ENCODE peak calls at places on chromosomes 13 and 19, in eight cellular contexts. Z is amniotic stem cell, K is body of pancreas, I is NB4, W is SW 1271, B is fibroblast of mammary gland, L is adrenal gland, H is T-helper 2 cell. R is an unnamed sample.

GRCh38 chr19:19747357-19748220 is 14.7 kb upstream of the ZNF14 start:
- DNase-seq in Z (no peak), K (no peak), I (no peak), W (no peak), B (no peak), L (no peak), H (no peak), R (no peak)

GRCh38 chr13:81140675-81141074 is 799.7 kb upstream of the SPRY2 start:
- DNase-seq in Z (no peak), K (no peak), I (no peak), W (no peak), B (no peak), L (no peak), H (no peak), R (no peak)

GRCh38 chr19:15508035-15508710 is at the start of gene CYP4F22:
- DNase-seq in Z (no peak), K (no peak), I (no peak), W (no peak), B (no peak), L (no peak), H (no peak), R (no peak)

GRCh38 chr13:77343841-77344240 is 16.9 kb upstream of the MYCBP2 start:
- DNase-seq in Z (no peak), K (no peak), I (no peak), W (no peak), B (no peak), L (no peak), H (no peak), R (no peak)

GRCh38 chr13:110445183-110445582 is 116.3 kb downstream of the RAB20 start:
- DNase-seq in Z (no peak), K (no peak), I (peak; percentile 89), W (no peak), B (peak; percentile 96), L (no peak), H (no peak), R (no peak)

GRCh38 chr13:57633950-57634828 is 2.6 kb downstream of the PCDH17 start:
- DNase-seq in Z (no peak), K (peak; percentile 8), I (no peak), W (no peak), B (no peak), L (peak; percentile 19), H (no peak), R (no peak)

GRCh38 chr13:99028890-99029289 is 51.0 kb upstream of the DOCK9 start:
- DNase-seq in Z (no peak), K (no peak), I (peak; percentile 36), W (no peak), B (no peak), L (no peak), H (peak; percentile 14), R (peak; percentile 45)

GRCh38 chr13:20798027-20798426 is 24.3 kb upstream of the EEF1AKMT1 start:
- DNase-seq in Z (no peak), K (no peak), I (peak; percentile 34), W (no peak), B (no peak), L (no peak), H (no peak), R (no peak)

GRCh38 chr13:48410199-48410598 is 2.7 kb downstream of the LPAR6 start:
- DNase-seq in Z (no peak), K (no peak), I (no peak), W (no peak), B (no peak), L (no peak), H (no peak), R (no peak)

GRCh38 chr19:34259367-34259865 is 5.1 kb downstream of the GARRE1 start:
- DNase-seq in Z (no peak), K (no peak), I (no peak), W (no peak), B (peak; percentile 44), L (no peak), H (no peak), R (no peak)

GRCh38 chr19:50399368-50399745 is 15.2 kb downstream of the POLD1 start:
- DNase-seq in Z (no peak), K (no peak), I (no peak), W (no peak), B (no peak), L (no peak), H (no peak), R (no peak)

GRCh38 chr19:41422955-41423354 is 4.2 kb downstream of the B3GNT8 start:
- DNase-seq in Z (no peak), K (no peak), I (no peak), W (no peak), B (no peak), L (no peak), H (no peak), R (no peak)

GRCh38 chr19:5036733-5037681 is 68.1 kb downstream of the KDM4B start:
- DNase-seq in Z (peak; percentile 52), K (no peak), I (no peak), W (no peak), B (no peak), L (no peak), H (no peak), R (no peak)

GRCh38 chr13:41284512-41285288 is 21.3 kb upstream of the MTRF1 start:
- DNase-seq in Z (peak; percentile 80), K (no peak), I (no peak), W (peak; percentile 40), B (peak; percentile 93), L (no peak), H (no peak), R (no peak)

GRCh38 chr19:22052644-22053013 is 345 bp downstream of the ZNF257 start:
- DNase-seq in Z (no peak), K (no peak), I (no peak), W (no peak), B (no peak), L (peak; percentile 12), H (peak; percentile 5), R (peak; percentile 19)

GRCh38 chr13:35771898-35772297 is 295.4 kb upstream of the MAB21L1 start:
- DNase-seq in Z (peak; percentile 83), K (no peak), I (no peak), W (peak; percentile 21), B (peak; percentile 85), L (no peak), H (no peak), R (no peak)

GRCh38 chr19:33520844-33521479 is 629 bp downstream of the PEPD start:
- DNase-seq in Z (no peak), K (no peak), I (no peak), W (no peak), B (no peak), L (no peak), H (no peak), R (no peak)

GRCh38 chr19:4991538-4991937 is 22.6 kb downstream of the KDM4B start:
- DNase-seq in Z (no peak), K (no peak), I (no peak), W (no peak), B (no peak), L (no peak), H (no peak), R (no peak)

GRCh38 chr13:111460548-111461444 is 140.4 kb downstream of the TEX29 start:
- DNase-seq in Z (peak; percentile 27), K (peak; percentile 59), I (peak; percentile 43), W (no peak), B (peak; percentile 50), L (no peak), H (no peak), R (peak; percentile 3)

GRCh38 chr13:24747248-24748151 is 16.5 kb upstream of the RNF17 start:
- DNase-seq in Z (no peak), K (no peak), I (peak; percentile 40), W (no peak), B (no peak), L (no peak), H (no peak), R (no peak)

GRCh38 chr19:15293751-15294505 is 38.4 kb downstream of the BRD4 start:
- DNase-seq in Z (no peak), K (no peak), I (no peak), W (no peak), B (peak; percentile 58), L (no peak), H (no peak), R (no peak)

GRCh38 chr13:108895220-108895704 is 265.9 kb downstream of the MYO16 start:
- DNase-seq in Z (peak; percentile 51), K (peak; percentile 19), I (peak; percentile 56), W (no peak), B (peak; percentile 71), L (no peak), H (no peak), R (peak; percentile 35)

GRCh38 chr13:68023838-68024581 is 793.9 kb upstream of the PCDH9 start:
- DNase-seq in Z (no peak), K (no peak), I (no peak), W (no peak), B (no peak), L (no peak), H (no peak), R (no peak)

GRCh38 chr19:40492274-40492673 is 25.5 kb downstream of the SPTBN4 start:
- DNase-seq in Z (no peak), K (no peak), I (no peak), W (no peak), B (no peak), L (no peak), H (no peak), R (no peak)

GRCh38 chr19:16200038-16200775 is 2.5 kb downstream of the AP1M1 start:
- DNase-seq in Z (no peak), K (no peak), I (peak; percentile 61), W (no peak), B (peak; percentile 74), L (no peak), H (no peak), R (no peak)

GRCh38 chr13:20637811-20638210 is 65.7 kb upstream of the IL17D start:
- DNase-seq in Z (no peak), K (no peak), I (no peak), W (no peak), B (no peak), L (no peak), H (no peak), R (no peak)

GRCh38 chr13:51067376-51068125 is 43.5 kb downstream of the C13orf42 start:
- DNase-seq in Z (no peak), K (no peak), I (no peak), W (no peak), B (no peak), L (no peak), H (no peak), R (no peak)

GRCh38 chr13:25421602-25422001 is 49.8 kb downstream of the ATP8A2 start:
- DNase-seq in Z (no peak), K (no peak), I (no peak), W (no peak), B (no peak), L (no peak), H (no peak), R (no peak)

GRCh38 chr13:32354040-32354439 is 38.7 kb downstream of the BRCA2 start:
- DNase-seq in Z (no peak), K (no peak), I (no peak), W (no peak), B (no peak), L (no peak), H (no peak), R (peak; percentile 11)

GRCh38 chr13:50136678-50137077 is 121.4 kb downstream of the KCNRG start:
- DNase-seq in Z (no peak), K (no peak), I (no peak), W (no peak), B (no peak), L (no peak), H (no peak), R (no peak)

GRCh38 chr19:38317104-38317612 is 1.4 kb upstream of the YIF1B start:
- DNase-seq in Z (no peak), K (peak; percentile 15), I (peak; percentile 58), W (no peak), B (no peak), L (no peak), H (peak; percentile 22), R (no peak)

GRCh38 chr13:24306632-24307031 is 2.7 kb upstream of the C1QTNF9 start:
- DNase-seq in Z (peak; percentile 19), K (no peak), I (no peak), W (no peak), B (peak; percentile 49), L (no peak), H (no peak), R (no peak)